ENCODE peak calls at places on chromosomes 7 and 10, in five cellular contexts. E, X, Z, P and B are unnamed samples.

GRCh38 chr7:44068054-44068453 is 2.7 kb upstream of the PGAM2 start:
- DNase-seq in P (no peak), E (no peak), Z (no peak), X (no peak), B (peak)

GRCh38 chr10:123135415-123136141 is at the start of gene HMX3:
- DNase-seq in E (peak), Z (no peak), P (no peak), X (no peak), B (no peak)

GRCh38 chr7:29798422-29798821 is 7.9 kb upstream of the WIPF3 start:
- DNase-seq in E (no peak), P (no peak), X (no peak), Z (no peak), B (no peak)

GRCh38 chr7:18530224-18531179 is 35.0 kb downstream of the HDAC9 start:
- DNase-seq in X (no peak), P (no peak), Z (peak), E (no peak), B (no peak)

GRCh38 chr7:94696981-94697670 is 41.2 kb upstream of the SGCE start:
- DNase-seq in Z (no peak), X (peak), P (peak), E (peak), B (no peak)

GRCh38 chr10:53063805-53064204 is 291.2 kb upstream of the MBL2 start:
- DNase-seq in X (no peak), P (no peak), Z (no peak), E (no peak), B (no peak)

GRCh38 chr10:114551310-114551972 is 106.6 kb downstream of the ABLIM1 start:
- DNase-seq in Z (no peak), P (peak), X (no peak), E (no peak), B (no peak)

GRCh38 chr10:13787015-13787421 is 200.3 kb downstream of the PRPF18 start:
- DNase-seq in P (no peak), X (no peak), E (peak), Z (peak), B (no peak)

GRCh38 chr7:151238924-151239836 is 6.9 kb downstream of the CHPF2 start:
- DNase-seq in P (no peak), Z (peak), E (no peak), X (no peak), B (no peak)

GRCh38 chr7:134405299-134405698 is 53.6 kb downstream of the AKR1B1 start:
- DNase-seq in E (no peak), X (no peak), P (no peak), Z (no peak), B (no peak)

GRCh38 chr7:115933463-115933862 is 97.1 kb downstream of the TFEC start:
- DNase-seq in E (peak), Z (no peak), X (no peak), P (no peak), B (no peak)

GRCh38 chr7:18313970-18314369 is 181.6 kb upstream of the HDAC9 start:
- DNase-seq in Z (no peak), E (no peak), P (no peak), X (no peak), B (no peak)

GRCh38 chr7:130695840-130696239 is 9.5 kb upstream of the TSGA13 start:
- DNase-seq in X (no peak), Z (peak), P (no peak), E (peak), B (no peak)

GRCh38 chr10:92538231-92538958 is 35.5 kb downstream of the IDE start:
- DNase-seq in P (no peak), X (no peak), E (no peak), Z (no peak), B (no peak)

GRCh38 chr10:95558593-95559320 is 2.4 kb downstream of the SORBS1 start:
- DNase-seq in E (no peak), X (no peak), P (no peak), Z (no peak), B (no peak)
- TF ChIP-seq CTCF in E (no peak), X (no peak), P (no peak), Z (no peak), B (no peak)

GRCh38 chr10:105691811-105692210 is 1050.7 kb downstream of the SORCS3 start:
- DNase-seq in P (no peak), E (peak), Z (peak), X (no peak), B (no peak)
- TF ChIP-seq CTCF in P (no peak), E (peak), Z (peak), X (peak), B (no peak)

GRCh38 chr7:46129831-46130230 is 208.8 kb upstream of the IGFBP3 start:
- DNase-seq in X (no peak), P (no peak), E (peak), Z (peak), B (no peak)
- TF ChIP-seq CTCF in X (no peak), P (peak), E (peak), Z (peak), B (no peak)

DNA sequence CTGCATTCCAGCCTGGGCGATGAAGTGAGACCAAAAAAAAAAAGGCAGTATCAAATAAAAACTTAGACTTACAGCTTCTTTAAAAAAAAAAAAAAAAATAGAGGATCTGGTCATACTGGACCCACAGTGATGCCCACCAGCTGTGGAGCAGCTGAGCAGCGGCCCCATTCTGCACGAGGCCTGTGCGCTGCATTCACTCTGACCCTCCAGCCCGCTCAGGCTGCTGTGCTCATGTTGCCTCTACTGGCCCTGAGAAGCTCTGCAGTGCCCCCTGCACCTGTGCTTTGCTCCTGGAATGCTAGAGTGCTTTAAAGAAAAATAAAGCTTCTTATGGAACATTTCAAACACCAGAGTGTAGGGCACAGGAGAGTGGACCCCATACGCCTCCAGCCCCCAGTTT is 33.2 kb downstream of the TMEM120A start:
- DNase-seq in P (no peak), Z (peak), E (no peak), X (no peak), B (no peak)
- TF ChIP-seq CTCF in P (no peak), Z (peak), E (peak), X (peak), B (no peak)

DNA sequence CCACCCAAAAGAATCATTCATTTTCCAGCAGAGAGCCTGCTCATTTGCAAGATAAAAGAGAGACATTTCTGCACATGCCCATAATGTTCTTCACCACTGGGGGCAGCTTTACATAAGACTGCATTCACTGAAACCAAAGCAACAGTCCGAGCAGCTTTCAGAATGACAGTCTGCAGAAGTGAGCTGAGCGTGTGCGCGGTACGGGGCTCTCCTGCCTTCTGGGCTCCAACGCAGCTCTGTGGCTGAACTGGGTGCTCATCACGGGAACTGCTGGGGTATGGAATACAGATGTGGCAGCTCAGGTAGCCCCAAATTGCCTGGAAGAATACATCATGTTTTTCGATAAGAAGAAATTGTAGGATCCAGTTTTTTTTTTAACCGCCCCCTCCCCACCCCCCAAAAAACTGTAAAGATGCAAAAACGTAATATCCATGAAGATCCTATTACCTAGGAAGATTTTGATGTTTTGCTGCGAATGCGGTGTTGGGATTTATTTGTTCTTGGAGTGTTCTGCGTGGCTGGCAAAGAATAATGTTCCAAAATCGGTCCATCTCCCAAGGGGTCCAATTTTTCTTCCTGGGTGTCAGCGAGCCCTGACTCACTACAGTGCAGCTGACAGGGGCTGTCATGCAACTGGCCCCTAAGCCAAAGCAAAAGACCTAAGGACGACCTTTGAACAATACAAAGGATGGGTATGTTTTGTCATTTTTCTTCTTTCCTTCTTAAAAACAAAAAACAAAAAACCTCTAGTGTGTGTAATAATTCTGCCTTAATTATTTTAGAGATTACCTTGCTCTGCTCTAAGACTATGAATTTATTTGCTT is at the start of gene LRRTM3:
- DNase-seq in X (peak), P (peak), Z (peak), E (peak), B (no peak)
- TF ChIP-seq CTCF in X (peak), P (peak), Z (peak), E (peak), B (no peak)

GRCh38 chr10:34075269-34075926 is 739.7 kb downstream of the PARD3 start:
- DNase-seq in Z (no peak), E (no peak), X (no peak), P (no peak), B (no peak)

GRCh38 chr10:34076443-34076842 is 738.7 kb downstream of the PARD3 start:
- DNase-seq in P (no peak), Z (no peak), X (no peak), E (no peak), B (no peak)

GRCh38 chr10:34079702-34080484 is 735.2 kb downstream of the PARD3 start:
- DNase-seq in Z (no peak), P (no peak), X (no peak), E (no peak), B (no peak)

GRCh38 chr10:34078798-34079470 is 736.2 kb downstream of the PARD3 start:
- DNase-seq in Z (no peak), X (no peak), P (no peak), E (peak), B (no peak)

GRCh38 chr10:34078017-34078416 is 737.1 kb downstream of the PARD3 start:
- DNase-seq in Z (no peak), E (no peak), X (no peak), P (no peak), B (no peak)
- TF ChIP-seq CTCF in Z (no peak), E (peak), X (no peak), P (no peak), B (no peak)

GRCh38 chr7:83366629-83367028 is 203.9 kb upstream of the PCLO start:
- DNase-seq in E (no peak), Z (no peak), X (no peak), P (no peak), B (no peak)
- TF ChIP-seq CTCF in E (no peak), Z (peak), X (no peak), P (no peak), B (no peak)

GRCh38 chr7:129277629-129278028 is 52.8 kb downstream of the AHCYL2 start:
- DNase-seq in X (no peak), P (no peak), E (no peak), Z (no peak), B (no peak)

GRCh38 chr7:129282865-129283264 is 58.0 kb downstream of the AHCYL2 start:
- DNase-seq in X (no peak), Z (no peak), E (no peak), P (no peak), B (no peak)

GRCh38 chr7:129279757-129280156 is 54.9 kb downstream of the AHCYL2 start:
- DNase-seq in P (no peak), Z (no peak), E (peak), X (no peak), B (no peak)

GRCh38 chr7:129281163-129281562 is 56.3 kb downstream of the AHCYL2 start:
- DNase-seq in X (no peak), P (no peak), Z (no peak), E (no peak), B (no peak)

DNA sequence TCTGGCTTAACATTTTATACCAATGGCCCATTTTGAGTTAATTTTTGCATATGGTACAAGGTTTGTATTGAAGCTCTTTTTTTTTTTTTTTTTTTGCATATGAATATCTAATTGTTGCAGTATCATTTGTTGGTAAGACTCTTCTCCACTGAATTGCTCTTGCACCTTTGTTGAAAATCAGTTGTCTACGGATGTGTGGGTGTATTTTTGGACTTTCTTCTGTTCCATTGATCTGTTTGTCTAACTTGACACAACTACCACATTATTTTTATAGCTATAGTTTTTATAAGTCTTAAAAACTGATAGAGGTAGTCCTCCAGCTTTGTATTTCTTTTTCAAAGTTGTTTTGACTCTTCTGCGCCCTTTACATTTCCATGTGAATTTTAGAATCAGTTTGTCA is 53.9 kb downstream of the AHCYL2 start:
- DNase-seq in P (no peak), Z (no peak), E (no peak), X (no peak), B (no peak)
- TF ChIP-seq CTCF in P (no peak), Z (no peak), E (no peak), X (no peak), B (no peak)